ENCODE peak calls at places on chromosome 13, in eight cellular contexts. G is H9; I is activated T-cell treated with anti-CD3 and anti-CD28 coated beads, Interleukin-2, amount 50 U/mL, for 72 hours; X is neuronal stem cell; P is NCI-H82; S is T-helper 22 cell; A is skeletal muscle cell; L is NCI-H1417. O is an unnamed sample.

GRCh38 chr13:51154029-51154555 is 43.0 kb upstream of the C13orf42 start:
- DNase-seq in A (no peak), L (no peak), G (no peak), X (no peak), P (no peak), S (no peak), I (peak), O (no peak)

GRCh38 chr13:33782631-33783030 is 35.3 kb upstream of the RFC3 start:
- DNase-seq in P (no peak), S (no peak), I (no peak), L (no peak), G (no peak), A (no peak), X (no peak), O (no peak)

GRCh38 chr13:66399873-66400272 is 830.3 kb downstream of the PCDH9 start:
- DNase-seq in I (no peak), P (no peak), G (no peak), L (no peak), S (no peak), A (no peak), X (no peak), O (no peak)

GRCh38 chr13:46562581-46562980 is 9.6 kb downstream of the LRCH1 start:
- DNase-seq in X (no peak), I (no peak), P (no peak), L (no peak), G (no peak), A (no peak), S (no peak), O (no peak)

GRCh38 chr13:30806784-30807183 is 71.4 kb downstream of the ALOX5AP start:
- DNase-seq in I (no peak), L (no peak), A (no peak), P (no peak), G (no peak), S (no peak), X (no peak), O (no peak)

GRCh38 chr13:23748591-23748990 is 140.6 kb downstream of the MIPEP start:
- DNase-seq in L (peak), G (peak), X (no peak), A (no peak), S (no peak), P (peak), I (no peak), O (no peak)

GRCh38 chr13:110560606-110561334 is 752 bp downstream of the RAB20 start:
- DNase-seq in P (peak), G (peak), X (peak), I (no peak), A (no peak), S (no peak), L (peak), O (no peak)

GRCh38 chr13:49549289-49549688 is 36.1 kb downstream of the RCBTB1 start:
- DNase-seq in G (peak), P (no peak), A (no peak), X (no peak), I (no peak), S (no peak), L (no peak), O (no peak)

GRCh38 chr13:76723551-76724232 is 162.5 kb downstream of the KCTD12 start:
- DNase-seq in X (no peak), L (no peak), A (peak), I (no peak), P (no peak), G (peak), S (no peak), O (no peak)

GRCh38 chr13:91304740-91305139 is 42.7 kb upstream of the MIR17HG start:
- DNase-seq in G (no peak), X (no peak), A (no peak), P (no peak), L (no peak), S (no peak), I (no peak), O (no peak)

GRCh38 chr13:113066142-113066455 is 39.5 kb upstream of the F7 start:
- DNase-seq in L (no peak), X (no peak), P (no peak), S (no peak), A (no peak), G (no peak), I (no peak), O (no peak)

GRCh38 chr13:26977541-26977940 is 194.1 kb downstream of the USP12 start:
- DNase-seq in L (no peak), G (no peak), P (no peak), S (no peak), I (no peak), A (no peak), X (no peak), O (no peak)

GRCh38 chr13:31434613-31435012 is 234.8 kb downstream of the B3GLCT start:
- DNase-seq in X (no peak), L (no peak), A (no peak), S (no peak), I (no peak), G (no peak), P (no peak), O (peak)

GRCh38 chr13:111423168-111423785 is 102.8 kb downstream of the TEX29 start:
- DNase-seq in G (no peak), A (no peak), S (no peak), P (no peak), L (no peak), I (no peak), X (no peak), O (no peak)

GRCh38 chr13:75762066-75762937 is 126.2 kb downstream of the LMO7 start:
- DNase-seq in G (no peak), I (peak), L (peak), X (no peak), P (no peak), S (no peak), A (no peak), O (no peak)

GRCh38 chr13:24626449-24626848 is 53.8 kb upstream of the ATP12A start:
- DNase-seq in P (no peak), A (no peak), S (no peak), G (no peak), I (no peak), X (no peak), L (no peak), O (no peak)

GRCh38 chr13:113121928-113122420 is 625 bp upstream of the F10 start:
- DNase-seq in A (no peak), L (no peak), X (no peak), S (no peak), P (no peak), G (peak), I (no peak), O (no peak)

GRCh38 chr13:20129076-20129475 is 31.8 kb downstream of the GJA3 start:
- DNase-seq in A (no peak), P (no peak), L (no peak), X (no peak), S (no peak), I (no peak), G (peak), O (no peak)

GRCh38 chr13:92345627-92346026 is 881.0 kb upstream of the GPC6 start:
- DNase-seq in X (peak), L (no peak), G (no peak), P (no peak), I (no peak), A (no peak), S (no peak), O (no peak)

GRCh38 chr13:23578411-23579071 is 8.3 kb downstream of the TNFRSF19 start:
- DNase-seq in S (peak), I (peak), L (peak), A (peak), P (peak), G (peak), X (no peak), O (peak)

GRCh38 chr13:25345555-25345954 is 26.2 kb upstream of the ATP8A2 start:
- DNase-seq in G (no peak), L (no peak), I (no peak), A (no peak), X (no peak), P (peak), S (no peak), O (no peak)

GRCh38 chr13:65724261-65724660 is 1505.9 kb downstream of the PCDH9 start:
- DNase-seq in A (peak), L (no peak), P (peak), S (no peak), X (no peak), I (no peak), G (no peak), O (no peak)

GRCh38 chr13:95707442-95708389 is 30.8 kb downstream of the DNAJC3 start:
- DNase-seq in I (no peak), L (no peak), S (no peak), A (no peak), X (no peak), P (no peak), G (no peak), O (no peak)

GRCh38 chr13:82627183-82627582 is 1255.1 kb downstream of the SLITRK1 start:
- DNase-seq in A (peak), X (no peak), S (no peak), I (no peak), L (peak), P (no peak), G (no peak), O (no peak)

GRCh38 chr13:36418022-36418805 is 14.1 kb upstream of the CCNA1 start:
- DNase-seq in A (peak), G (no peak), I (peak), L (peak), P (no peak), X (no peak), S (no peak), O (no peak)

GRCh38 chr13:81480634-81481033 is 1139.7 kb upstream of the SPRY2 start:
- DNase-seq in P (no peak), A (no peak), X (no peak), S (no peak), I (no peak), G (no peak), L (peak), O (no peak)

GRCh38 chr13:31322025-31322424 is 122.2 kb downstream of the B3GLCT start:
- DNase-seq in X (no peak), A (peak), S (no peak), G (no peak), I (no peak), L (no peak), P (no peak), O (no peak)